ENCODE peak calls at places on chromosomes 13 and 19, in eight cellular contexts. A is CD8-positive, alpha-beta memory T cell; Y is WTC11; R is ecto neural progenitor cell; X is activated gamma-delta T cell treated with Interleukin-2 at 50 U/mL for 16 hours; M is NCI-H2029 treated with DMSO at 0.1 percent for 48 hours; G is mesendoderm; E is KBM-7. S is an unnamed sample.
A peak's percentile ranks its signal among the peaks of the same experiment; 100 is the strongest.

GRCh38 chr19:57269515-57270250 is 10.6 kb upstream of the ZNF460 start:
- DNase-seq in A (no peak), Y (no peak), R (no peak), X (no peak), M (no peak), G (no peak), E (no peak), S (no peak)

GRCh38 chr19:32868206-32868950 is 1.2 kb downstream of the SLC7A9 start:
- DNase-seq in A (no peak), Y (no peak), R (no peak), X (no peak), M (no peak), G (no peak), E (no peak), S (no peak)

GRCh38 chr19:46620716-46621115 is 4.2 kb downstream of the PTGIR start:
- DNase-seq in A (peak; percentile 38), Y (no peak), R (no peak), X (no peak), M (no peak), G (no peak), E (no peak), S (no peak)

GRCh38 chr13:98372886-98373285 is 195.8 kb upstream of the RNF113B start:
- DNase-seq in A (no peak), Y (no peak), R (no peak), X (no peak), M (peak; percentile 37), G (peak; percentile 60), E (no peak), S (no peak)

GRCh38 chr13:94435604-94436226 is 43.8 kb downstream of the DCT start:
- DNase-seq in A (no peak), Y (no peak), R (no peak), X (no peak), M (peak; percentile 40), G (peak; percentile 68), E (peak; percentile 75), S (peak; percentile 31)

GRCh38 chr19:7869910-7870511 is 4.2 kb downstream of the PRR36 start:
- DNase-seq in A (peak; percentile 76), Y (peak; percentile 93), R (peak; percentile 90), X (peak; percentile 44), M (no peak), G (peak; percentile 82), E (peak; percentile 92), S (peak; percentile 28)

GRCh38 chr19:275000-275399 is 16.2 kb downstream of the PLPP2 start:
- DNase-seq in A (no peak), Y (no peak), R (no peak), X (no peak), M (no peak), G (no peak), E (no peak), S (no peak)

GRCh38 chr19:19493841-19494546 is 21.4 kb downstream of the TSSK6 start:
- DNase-seq in A (peak; percentile 43), Y (no peak), R (no peak), X (no peak), M (no peak), G (no peak), E (no peak), S (no peak)

GRCh38 chr13:86986448-86986847 is 684.7 kb upstream of the SLITRK5 start:
- DNase-seq in A (no peak), Y (no peak), R (no peak), X (no peak), M (no peak), G (peak; percentile 16), E (no peak), S (peak; percentile 13)

GRCh38 chr19:19900574-19901444 is at the start of gene ZNF93:
- DNase-seq in A (peak; percentile 93), Y (peak; percentile 94), R (peak; percentile 96), X (peak; percentile 92), M (peak; percentile 79), G (peak; percentile 99), E (peak; percentile 1), S (peak; percentile 94)

GRCh38 chr13:78258304-78258703 is 339.7 kb upstream of the EDNRB start:
- DNase-seq in A (no peak), Y (no peak), R (no peak), X (no peak), M (no peak), G (peak; percentile 12), E (no peak), S (no peak)

GRCh38 chr19:50266896-50267295 is 62.3 kb downstream of the KCNC3 start:
- DNase-seq in A (peak; percentile 48), Y (peak; percentile 96), R (peak; percentile 74), X (no peak), M (no peak), G (peak; percentile 87), E (no peak), S (no peak)

GRCh38 chr13:38686635-38687245 is at the start of gene FREM2:
- DNase-seq in A (no peak), Y (peak; percentile 94), R (peak; percentile 93), X (no peak), M (peak; percentile 10), G (peak; percentile 98), E (no peak), S (peak; percentile 71)

GRCh38 chr13:104635879-104636278 is 1569.7 kb upstream of the SLC10A2 start:
- DNase-seq in A (no peak), Y (no peak), R (no peak), X (no peak), M (no peak), G (no peak), E (no peak), S (no peak)

GRCh38 chr19:31356587-31357314 is 7.5 kb upstream of the TSHZ3 start:
- DNase-seq in A (peak; percentile 55), Y (peak; percentile 84), R (peak; percentile 71), X (peak; percentile 35), M (no peak), G (peak; percentile 67), E (peak; percentile 67), S (no peak)

GRCh38 chr13:113123226-113124150 is 889 bp downstream of the F10 start:
- DNase-seq in A (peak; percentile 35), Y (peak; percentile 53), R (peak; percentile 52), X (no peak), M (no peak), G (peak; percentile 34), E (no peak), S (no peak)

GRCh38 chr13:33123066-33123940 is 107.1 kb downstream of the KL start:
- DNase-seq in A (no peak), Y (no peak), R (no peak), X (no peak), M (peak; percentile 10), G (peak; percentile 67), E (peak; percentile 43), S (no peak)

GRCh38 chr19:2747349-2747748 is 7.5 kb upstream of the SLC39A3 start:
- DNase-seq in A (no peak), Y (no peak), R (no peak), X (no peak), M (no peak), G (no peak), E (no peak), S (no peak)

GRCh38 chr19:51122112-51122981 is 2.4 kb upstream of the SIGLEC9 start:
- DNase-seq in A (no peak), Y (no peak), R (no peak), X (no peak), M (no peak), G (no peak), E (no peak), S (no peak)

GRCh38 chr13:110015253-110015652 is 228.9 kb upstream of the IRS2 start:
- DNase-seq in A (no peak), Y (no peak), R (no peak), X (no peak), M (peak; percentile 93), G (no peak), E (no peak), S (peak; percentile 84)

GRCh38 chr19:5023128-5023571 is 54.2 kb downstream of the KDM4B start:
- DNase-seq in A (no peak), Y (no peak), R (no peak), X (no peak), M (no peak), G (no peak), E (no peak), S (no peak)

GRCh38 chr13:68806125-68806524 is 1301.5 kb upstream of the ATXN8OS start:
- DNase-seq in A (no peak), Y (no peak), R (no peak), X (no peak), M (no peak), G (no peak), E (no peak), S (no peak)